ENCODE peak calls at places on chromosome 12, in seven cellular contexts. One of them, this sample, is unnamed.

GRCh38 chr12:111246477-111247011 is 122.4 kb downstream of the PHETA1 start:
- DNase-seq in mesendoderm: no peak
- DNase-seq in psoas muscle: no peak
- DNase-seq in astrocyte: no peak
- DNase-seq in cardiac muscle cell: no peak
- DNase-seq in lung: no peak
- DNase-seq in upper lobe of right lung: no peak
- DNase-seq in this sample: no peak

GRCh38 chr12:111180830-111181726 is 187.8 kb downstream of the PHETA1 start:
- DNase-seq in mesendoderm: no peak
- DNase-seq in astrocyte: no peak
- DNase-seq in psoas muscle: peak
- DNase-seq in cardiac muscle cell: peak
- DNase-seq in lung: peak
- DNase-seq in upper lobe of right lung: peak
- DNase-seq in this sample: no peak

GRCh38 chr12:54398995-54399793 is 14.7 kb upstream of the ZNF385A start:
- DNase-seq in lung: peak
- DNase-seq in cardiac muscle cell: peak
- DNase-seq in psoas muscle: peak
- DNase-seq in upper lobe of right lung: peak
- DNase-seq in mesendoderm: peak
- DNase-seq in astrocyte: peak
- DNase-seq in this sample: peak

GRCh38 chr12:75361408-75361807 is 26.9 kb downstream of the GLIPR1L1 start:
- DNase-seq in astrocyte: no peak
- DNase-seq in upper lobe of right lung: no peak
- DNase-seq in lung: no peak
- DNase-seq in cardiac muscle cell: no peak
- DNase-seq in psoas muscle: no peak
- DNase-seq in mesendoderm: no peak
- DNase-seq in this sample: no peak

GRCh38 chr12:125206757-125207156 is 141.5 kb downstream of the AACS start:
- DNase-seq in psoas muscle: no peak
- DNase-seq in upper lobe of right lung: no peak
- DNase-seq in lung: no peak
- DNase-seq in astrocyte: no peak
- DNase-seq in cardiac muscle cell: no peak
- DNase-seq in mesendoderm: no peak
- DNase-seq in this sample: no peak

GRCh38 chr12:67705394-67706370 is 57.1 kb downstream of the DYRK2 start:
- DNase-seq in psoas muscle: peak
- DNase-seq in astrocyte: peak
- DNase-seq in upper lobe of right lung: no peak
- DNase-seq in lung: no peak
- DNase-seq in mesendoderm: no peak
- DNase-seq in cardiac muscle cell: peak
- DNase-seq in this sample: no peak

GRCh38 chr12:47729233-47729632 is 3.9 kb upstream of the ENDOU start:
- DNase-seq in mesendoderm: no peak
- DNase-seq in astrocyte: no peak
- DNase-seq in upper lobe of right lung: no peak
- DNase-seq in cardiac muscle cell: no peak
- DNase-seq in psoas muscle: no peak
- DNase-seq in lung: no peak
- DNase-seq in this sample: no peak

GRCh38 chr12:58346032-58346632 is 404.8 kb downstream of the ATP23 start:
- DNase-seq in lung: no peak
- DNase-seq in astrocyte: peak
- DNase-seq in psoas muscle: no peak
- DNase-seq in cardiac muscle cell: peak
- DNase-seq in mesendoderm: peak
- DNase-seq in upper lobe of right lung: no peak
- DNase-seq in this sample: peak

GRCh38 chr12:107560194-107560905 is 125.2 kb upstream of the PWP1 start:
- DNase-seq in astrocyte: no peak
- DNase-seq in psoas muscle: no peak
- DNase-seq in upper lobe of right lung: no peak
- DNase-seq in cardiac muscle cell: no peak
- DNase-seq in lung: no peak
- DNase-seq in mesendoderm: peak
- DNase-seq in this sample: no peak

GRCh38 chr12:94930216-94930654 is 73.3 kb downstream of the NDUFA12 start:
- DNase-seq in psoas muscle: no peak
- DNase-seq in lung: no peak
- DNase-seq in upper lobe of right lung: no peak
- DNase-seq in mesendoderm: no peak
- DNase-seq in astrocyte: no peak
- DNase-seq in cardiac muscle cell: no peak
- DNase-seq in this sample: no peak

GRCh38 chr12:40226652-40227051 is 1.9 kb downstream of the LRRK2 start:
- DNase-seq in psoas muscle: peak
- DNase-seq in upper lobe of right lung: no peak
- DNase-seq in lung: peak
- DNase-seq in cardiac muscle cell: peak
- DNase-seq in astrocyte: peak
- DNase-seq in mesendoderm: no peak
- DNase-seq in this sample: peak
- H3K4me3 ChIP-seq in psoas muscle: peak
- H3K4me3 ChIP-seq in upper lobe of right lung: peak
- H3K4me3 ChIP-seq in lung: peak
- H3K4me3 ChIP-seq in cardiac muscle cell: no peak
- H3K4me3 ChIP-seq in astrocyte: no peak
- H3K4me3 ChIP-seq in mesendoderm: no peak
- H3K4me3 ChIP-seq in this sample: no peak

DNA sequence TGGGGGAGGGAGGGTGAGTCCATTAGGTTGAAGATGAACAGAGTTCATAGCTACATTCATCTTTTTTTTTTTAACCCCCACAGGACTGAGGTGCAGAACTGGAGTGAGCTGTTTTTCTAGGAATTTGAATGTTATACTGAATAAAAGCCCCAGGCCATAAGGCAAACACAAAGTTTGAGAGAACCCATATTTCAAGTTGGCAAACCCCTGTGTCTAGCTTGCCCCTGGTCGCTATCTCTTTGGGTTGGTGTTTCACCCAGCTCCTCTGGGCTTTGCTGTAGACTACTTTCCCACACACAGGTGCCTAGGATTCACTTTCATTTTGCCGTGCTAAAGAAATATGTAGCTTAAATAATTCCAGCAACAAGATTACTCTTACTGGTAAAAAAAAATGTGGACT is 5.2 kb upstream of the LMO3 start:
- DNase-seq in psoas muscle: no peak
- DNase-seq in lung: no peak
- DNase-seq in mesendoderm: no peak
- DNase-seq in astrocyte: no peak
- DNase-seq in upper lobe of right lung: no peak
- DNase-seq in cardiac muscle cell: no peak
- DNase-seq in this sample: peak
- H3K4me3 ChIP-seq in psoas muscle: no peak
- H3K4me3 ChIP-seq in lung: no peak
- H3K4me3 ChIP-seq in mesendoderm: no peak
- H3K4me3 ChIP-seq in astrocyte: no peak
- H3K4me3 ChIP-seq in upper lobe of right lung: peak
- H3K4me3 ChIP-seq in cardiac muscle cell: no peak
- H3K4me3 ChIP-seq in this sample: peak

DNA sequence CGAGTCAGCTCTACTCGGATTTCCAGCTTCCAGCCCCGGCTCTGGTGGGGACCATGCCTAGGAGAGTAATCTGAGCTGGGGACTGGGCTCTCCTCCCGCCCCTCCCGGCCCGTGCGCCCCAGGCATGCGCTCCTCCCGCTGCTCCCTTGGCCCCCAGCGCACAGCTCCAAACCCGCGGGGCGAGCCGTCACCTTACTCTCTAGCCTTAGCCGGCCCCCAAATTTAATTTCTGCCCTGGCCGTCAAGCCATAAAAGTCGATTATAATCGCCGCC is 41.7 kb upstream of the CAPRIN2 start:
- DNase-seq in cardiac muscle cell: peak
- DNase-seq in psoas muscle: peak
- DNase-seq in mesendoderm: no peak
- DNase-seq in lung: no peak
- DNase-seq in astrocyte: peak
- DNase-seq in upper lobe of right lung: no peak
- DNase-seq in this sample: no peak
- H3K4me3 ChIP-seq in cardiac muscle cell: peak
- H3K4me3 ChIP-seq in psoas muscle: peak
- H3K4me3 ChIP-seq in mesendoderm: peak
- H3K4me3 ChIP-seq in lung: peak
- H3K4me3 ChIP-seq in astrocyte: peak
- H3K4me3 ChIP-seq in upper lobe of right lung: peak
- H3K4me3 ChIP-seq in this sample: peak

DNA sequence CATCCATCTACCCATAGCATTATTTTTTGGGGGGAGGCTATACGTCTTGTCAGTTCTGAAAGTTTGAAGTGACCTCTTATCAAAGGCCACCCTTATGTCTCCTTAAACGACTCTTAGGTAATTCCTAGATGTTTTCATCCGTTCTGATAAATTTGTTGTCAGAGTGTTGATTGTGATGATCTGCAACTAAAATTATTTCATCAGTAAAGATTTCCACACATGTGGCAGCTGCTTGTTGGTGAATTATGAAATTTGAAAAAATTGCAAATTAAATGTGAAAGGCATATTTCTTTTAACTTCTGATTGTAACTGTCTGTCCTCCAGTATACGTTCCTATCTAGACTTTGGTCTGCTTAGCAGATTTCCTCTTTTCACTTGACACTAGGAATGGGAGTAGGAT is 1.4 kb downstream of the ADIPOR2 start:
- DNase-seq in lung: no peak
- DNase-seq in psoas muscle: no peak
- DNase-seq in astrocyte: no peak
- DNase-seq in mesendoderm: no peak
- DNase-seq in cardiac muscle cell: no peak
- DNase-seq in upper lobe of right lung: no peak
- DNase-seq in this sample: no peak
- H3K4me3 ChIP-seq in lung: no peak
- H3K4me3 ChIP-seq in psoas muscle: peak
- H3K4me3 ChIP-seq in astrocyte: peak
- H3K4me3 ChIP-seq in mesendoderm: no peak
- H3K4me3 ChIP-seq in cardiac muscle cell: peak
- H3K4me3 ChIP-seq in upper lobe of right lung: peak
- H3K4me3 ChIP-seq in this sample: peak

GRCh38 chr12:25384038-25384953 is 133.6 kb upstream of the KRAS start:
- DNase-seq in mesendoderm: peak
- DNase-seq in lung: no peak
- DNase-seq in psoas muscle: no peak
- DNase-seq in cardiac muscle cell: peak
- DNase-seq in upper lobe of right lung: no peak
- DNase-seq in astrocyte: no peak
- DNase-seq in this sample: no peak
- H3K4me3 ChIP-seq in mesendoderm: no peak
- H3K4me3 ChIP-seq in lung: no peak
- H3K4me3 ChIP-seq in psoas muscle: peak
- H3K4me3 ChIP-seq in cardiac muscle cell: peak
- H3K4me3 ChIP-seq in upper lobe of right lung: peak
- H3K4me3 ChIP-seq in astrocyte: peak
- H3K4me3 ChIP-seq in this sample: no peak

This sample was measured in bronchial epithelial cell.